ENCODE peak calls at places on chromosomes 5 and 9, in eight cellular contexts. A is CD4-positive, CD25-positive, alpha-beta regulatory T cell; G is T-cell; C is fibroblast of lung; K is stimulated activated CD4-positive, alpha-beta T cell treated with anti-CD3 and anti-CD28 coated beads, Interleukin-12 subunit alpha, Interleukin-12 subunit beta, amount 100 ng/mL, for 4 hours; R is NCI-H2029; S is mammary epithelial cell; N is C1 segment of cervical spinal cord. U is an unnamed sample.

GRCh38 chr9:95766906-95767305 is 108.6 kb upstream of the ERCC6L2 start:
- DNase-seq in C (no peak), S (no peak), G (no peak), K (no peak), R (no peak), A (no peak), N (no peak), U (no peak)

GRCh38 chr5:71596169-71596568 is 9.0 kb downstream of the MCCC2 start:
- DNase-seq in N (no peak), C (no peak), S (no peak), K (no peak), G (no peak), R (no peak), A (no peak), U (no peak)

GRCh38 chr5:440413-441180 is 2.4 kb upstream of the EXOC3 start:
- DNase-seq in A (no peak), C (no peak), G (no peak), R (no peak), K (no peak), S (no peak), N (no peak), U (peak; percentile 16)

GRCh38 chr5:53480474-53481353 is at the start of gene FST:
- DNase-seq in A (peak; percentile 5), S (peak; percentile 35), K (no peak), C (peak; percentile 34), G (no peak), R (no peak), N (no peak), U (no peak)

GRCh38 chr5:57410374-57411320 is 72.0 kb downstream of the ACTBL2 start:
- DNase-seq in A (no peak), C (no peak), G (no peak), K (no peak), N (no peak), R (no peak), S (no peak), U (no peak)

GRCh38 chr9:89387970-89388867 is 69.9 kb downstream of the SECISBP2 start:
- DNase-seq in K (no peak), G (no peak), C (no peak), A (no peak), S (peak; percentile 68), R (peak; percentile 44), N (no peak), U (no peak)

GRCh38 chr5:35239476-35239875 is 9.2 kb upstream of the PRLR start:
- DNase-seq in K (no peak), C (no peak), R (no peak), N (no peak), S (no peak), G (no peak), A (no peak), U (no peak)

GRCh38 chr5:54215233-54215736 is 95.1 kb downstream of the ARL15 start:
- DNase-seq in R (no peak), N (no peak), S (no peak), A (no peak), G (no peak), C (no peak), K (no peak), U (peak; percentile 55)

GRCh38 chr9:134630861-134631260 is 10.7 kb upstream of the COL5A1 start:
- DNase-seq in A (no peak), G (no peak), R (no peak), N (no peak), S (no peak), C (no peak), K (no peak), U (peak; percentile 10)

GRCh38 chr9:89743576-89744254 is 138.9 kb downstream of the GADD45G start:
- DNase-seq in A (peak; percentile 57), R (no peak), C (no peak), N (no peak), G (peak; percentile 74), S (no peak), K (peak; percentile 11), U (no peak)